ENCODE peak calls at places on chromosome 7, in six cellular contexts. W is activated CD4-positive, alpha-beta T cell treated with anti-CD3 and anti-CD28 coated beads, Interleukin-2, amount 50 U/mL, for 1 hour; J is Calu3; G is stromal cell of bone marrow; Y is A549; Z is OCI-LY7. K is an unnamed sample.

GRCh38 chr7:28685660-28686417 is 272.3 kb downstream of the TRIL start:
- DNase-seq in W (no peak), J (peak; percentile 91), Z (no peak), Y (peak; percentile 78), G (peak; percentile 100), K (peak; percentile 84)

GRCh38 chr7:158261362-158262235 is 326.0 kb downstream of the PTPRN2 start:
- DNase-seq in W (no peak), Y (no peak), Z (no peak), G (no peak), J (no peak), K (no peak)

GRCh38 chr7:71538210-71538609 is 406.3 kb downstream of the GALNT17 start:
- DNase-seq in G (no peak), W (no peak), J (no peak), Z (no peak), Y (no peak), K (no peak)

GRCh38 chr7:81769891-81770818 is at the start of gene HGF:
- DNase-seq in Z (no peak), G (peak; percentile 76), Y (no peak), W (no peak), J (no peak), K (peak; percentile 45)

GRCh38 chr7:949021-949934 is 5.2 kb downstream of the ADAP1 start:
- DNase-seq in G (no peak), Z (no peak), Y (no peak), J (peak; percentile 98), W (no peak), K (no peak)

GRCh38 chr7:55574062-55574717 is 1.9 kb upstream of the VOPP1 start:
- DNase-seq in J (no peak), Z (no peak), G (peak; percentile 24), Y (no peak), W (peak; percentile 26), K (no peak)

GRCh38 chr7:28315565-28316420 is 96.5 kb upstream of the CREB5 start:
- DNase-seq in G (no peak), Z (no peak), Y (no peak), J (no peak), W (no peak), K (no peak)

GRCh38 chr7:23242321-23242720 is 4.3 kb upstream of the GPNMB start:
- DNase-seq in Z (no peak), J (no peak), W (no peak), Y (no peak), G (no peak), K (no peak)

GRCh38 chr7:74094224-74095095 is 10.9 kb downstream of the LIMK1 start:
- DNase-seq in J (peak; percentile 73), W (peak; percentile 62), G (peak; percentile 92), Y (peak; percentile 92), Z (peak; percentile 71), K (peak; percentile 53)

GRCh38 chr7:4667776-4668509 is 14.2 kb upstream of the FOXK1 start:
- DNase-seq in J (no peak), W (no peak), G (peak; percentile 93), Z (no peak), Y (no peak), K (no peak)

GRCh38 chr7:17289074-17289665 is 9.3 kb upstream of the AHR start:
- DNase-seq in G (no peak), Y (no peak), W (no peak), J (no peak), Z (no peak), K (no peak)

GRCh38 chr7:83105948-83106347 is 56.7 kb downstream of the PCLO start:
- DNase-seq in Y (no peak), G (no peak), J (no peak), W (no peak), Z (no peak), K (no peak)

GRCh38 chr7:120799813-120800483 is 58.0 kb downstream of the TSPAN12 start:
- DNase-seq in Z (no peak), J (no peak), G (no peak), W (no peak), Y (no peak), K (no peak)

GRCh38 chr7:55381187-55381586 is 16.1 kb downstream of the LANCL2 start:
- DNase-seq in Z (no peak), W (no peak), J (no peak), G (no peak), Y (no peak), K (no peak)

GRCh38 chr7:101564778-101565211 is 64.3 kb downstream of the MYL10 start:
- DNase-seq in J (peak; percentile 54), W (no peak), Z (no peak), Y (peak; percentile 67), G (no peak), K (no peak)

GRCh38 chr7:116271161-116271979 is 61.0 kb downstream of the TES start:
- DNase-seq in G (peak; percentile 57), W (no peak), Y (no peak), J (no peak), Z (no peak), K (no peak)

GRCh38 chr7:105680505-105681187 is 99.4 kb upstream of the EFCAB10 start:
- DNase-seq in J (no peak), W (no peak), Y (no peak), G (no peak), Z (no peak), K (no peak)

GRCh38 chr7:64951250-64951848 is 39.5 kb downstream of the ZNF117 start:
- DNase-seq in G (peak; percentile 24), J (peak; percentile 15), Z (peak; percentile 72), W (no peak), Y (peak; percentile 3), K (no peak)

GRCh38 chr7:128832880-128833147 is 2.6 kb downstream of the FLNC start:
- DNase-seq in W (no peak), J (no peak), G (no peak), Y (no peak), Z (no peak), K (no peak)

GRCh38 chr7:93566876-93567275 is 7.6 kb downstream of the CALCR start:
- DNase-seq in J (no peak), Z (no peak), Y (no peak), G (no peak), W (no peak), K (no peak)

GRCh38 chr7:92843034-92843760 is 6.8 kb upstream of the CDK6 start:
- DNase-seq in J (no peak), Z (no peak), W (no peak), G (no peak), Y (no peak), K (no peak)

GRCh38 chr7:44977304-44977858 is 1.4 kb downstream of the MYO1G start:
- DNase-seq in Y (no peak), J (no peak), Z (peak; percentile 32), G (no peak), W (peak; percentile 73), K (no peak)

GRCh38 chr7:151454306-151454705 is 14.4 kb upstream of the CRYGN start:
- DNase-seq in Y (no peak), Z (no peak), J (no peak), W (no peak), G (no peak), K (no peak)

GRCh38 chr7:22403344-22403743 is 46.4 kb upstream of the RAPGEF5 start:
- DNase-seq in Z (no peak), G (no peak), W (no peak), J (no peak), Y (no peak), K (no peak)

GRCh38 chr7:18558503-18558902 is 63.0 kb downstream of the HDAC9 start:
- DNase-seq in G (no peak), Z (no peak), W (no peak), J (no peak), Y (no peak), K (no peak)

GRCh38 chr7:45713669-45714520 is 139.7 kb downstream of the ADCY1 start:
- DNase-seq in W (no peak), J (no peak), G (no peak), Z (no peak), Y (no peak), K (no peak)

GRCh38 chr7:1210979-1211608 is 21.6 kb upstream of the UNCX start:
- DNase-seq in Z (no peak), G (no peak), W (no peak), J (no peak), Y (no peak), K (no peak)

GRCh38 chr7:101902680-101903504 is 85.5 kb downstream of the CUX1 start:
- DNase-seq in Z (no peak), G (no peak), W (no peak), J (no peak), Y (no peak), K (no peak)

GRCh38 chr7:124532166-124532565 is 233.4 kb downstream of the GPR37 start:
- DNase-seq in Z (no peak), G (no peak), Y (no peak), J (no peak), W (no peak), K (no peak)

GRCh38 chr7:92916751-92917369 is 80.5 kb upstream of the CDK6 start:
- DNase-seq in W (no peak), G (no peak), Y (no peak), J (peak; percentile 58), Z (no peak), K (no peak)

GRCh38 chr7:138720286-138720685 is 19.1 kb upstream of the SVOPL start:
- DNase-seq in G (no peak), W (no peak), Y (no peak), J (no peak), Z (no peak), K (no peak)

GRCh38 chr7:47093835-47094234 is 488.1 kb downstream of the TNS3 start:
- DNase-seq in Z (no peak), Y (no peak), J (no peak), G (no peak), W (no peak), K (no peak)

GRCh38 chr7:122402235-122402634 is 97.7 kb upstream of the FEZF1 start:
- DNase-seq in Y (no peak), W (no peak), Z (no peak), J (no peak), G (no peak), K (no peak)

GRCh38 chr7:93941956-93942355 is 20.4 kb downstream of the GNG11 start:
- DNase-seq in G (no peak), Z (no peak), W (no peak), Y (no peak), J (no peak), K (no peak)